ENCODE peak calls at places on chromosomes 1 and 21, in five cellular contexts. D is mammary epithelial cell, J is stomach, N is osteocyte, Q is lung. I is an unnamed sample.

GRCh38 chr1:175481126-175482071 is 262.0 kb downstream of the TNR start:
- DNase-seq in D (peak), J (no peak), N (no peak), Q (no peak), I (no peak)

GRCh38 chr1:67833595-67833926 is 294 bp upstream of the GNG12 start:
- DNase-seq in D (no peak), J (no peak), N (peak), Q (no peak), I (no peak)

GRCh38 chr1:245380790-245381535 is 226.2 kb downstream of the KIF26B start:
- DNase-seq in D (no peak), J (no peak), N (no peak), Q (no peak), I (no peak)

GRCh38 chr1:183696981-183697380 is 43.9 kb upstream of the APOBEC4 start:
- DNase-seq in D (no peak), J (no peak), N (no peak), Q (no peak), I (no peak)

GRCh38 chr1:2921970-2922686 is 99.1 kb upstream of the ACTRT2 start:
- DNase-seq in D (no peak), J (no peak), N (no peak), Q (no peak), I (peak)

GRCh38 chr21:41987310-41987709 is 22.9 kb downstream of the ZBTB21 start:
- DNase-seq in D (no peak), J (no peak), N (no peak), Q (no peak), I (no peak)

GRCh38 chr1:165056914-165057313 is 299.6 kb downstream of the LMX1A start:
- DNase-seq in D (no peak), J (no peak), N (peak), Q (no peak), I (no peak)

GRCh38 chr1:184222561-184223157 is 164.2 kb upstream of the C1orf21 start:
- DNase-seq in D (peak), J (peak), N (no peak), Q (peak), I (peak)

GRCh38 chr1:94602802-94603625 is 61.5 kb upstream of the F3 start:
- DNase-seq in D (no peak), J (no peak), N (no peak), Q (no peak), I (no peak)

GRCh38 chr1:109112652-109113285 is 1.1 kb upstream of the ELAPOR1 start:
- DNase-seq in D (peak), J (peak), N (peak), Q (peak), I (peak)

GRCh38 chr1:15939181-15940109 is 36.5 kb downstream of the ZBTB17 start:
- DNase-seq in D (no peak), J (peak), N (peak), Q (no peak), I (peak)

GRCh38 chr21:17045214-17045835 is 467.5 kb upstream of the CXADR start:
- DNase-seq in D (peak), J (no peak), N (no peak), Q (no peak), I (no peak)

GRCh38 chr1:228990906-228991569 is 255.8 kb downstream of the RHOU start:
- DNase-seq in D (no peak), J (no peak), N (no peak), Q (no peak), I (no peak)

GRCh38 chr1:245025525-245025924 is 129.3 kb upstream of the KIF26B start:
- DNase-seq in D (no peak), J (no peak), N (no peak), Q (no peak), I (no peak)

GRCh38 chr21:42300045-42300583 is 15.1 kb downstream of the TFF3 start:
- DNase-seq in D (no peak), J (no peak), N (no peak), Q (no peak), I (no peak)

GRCh38 chr1:239722080-239722479 is 335.7 kb downstream of the CHRM3 start:
- DNase-seq in D (peak), J (no peak), N (no peak), Q (no peak), I (no peak)

GRCh38 chr1:109892476-109893368 is 17.9 kb upstream of the CSF1 start:
- DNase-seq in D (peak), J (no peak), N (no peak), Q (no peak), I (peak)

GRCh38 chr1:94105957-94106529 is 14.9 kb downstream of the ABCA4 start:
- DNase-seq in D (no peak), J (no peak), N (no peak), Q (no peak), I (no peak)

GRCh38 chr1:43222876-43223275 is 46.9 kb upstream of the TMEM125 start:
- DNase-seq in D (no peak), J (no peak), N (no peak), Q (no peak), I (no peak)

GRCh38 chr1:60564856-60565445 is 491.4 kb upstream of the C1orf87 start:
- DNase-seq in D (no peak), J (no peak), N (no peak), Q (no peak), I (no peak)

GRCh38 chr1:209651148-209651547 is 1.1 kb downstream of the LAMB3 start:
- DNase-seq in D (peak), J (peak), N (no peak), Q (peak), I (no peak)

GRCh38 chr1:27427329-27427728 is 34.9 kb downstream of the GPR3 start:
- DNase-seq in D (no peak), J (no peak), N (no peak), Q (no peak), I (no peak)

DNA sequence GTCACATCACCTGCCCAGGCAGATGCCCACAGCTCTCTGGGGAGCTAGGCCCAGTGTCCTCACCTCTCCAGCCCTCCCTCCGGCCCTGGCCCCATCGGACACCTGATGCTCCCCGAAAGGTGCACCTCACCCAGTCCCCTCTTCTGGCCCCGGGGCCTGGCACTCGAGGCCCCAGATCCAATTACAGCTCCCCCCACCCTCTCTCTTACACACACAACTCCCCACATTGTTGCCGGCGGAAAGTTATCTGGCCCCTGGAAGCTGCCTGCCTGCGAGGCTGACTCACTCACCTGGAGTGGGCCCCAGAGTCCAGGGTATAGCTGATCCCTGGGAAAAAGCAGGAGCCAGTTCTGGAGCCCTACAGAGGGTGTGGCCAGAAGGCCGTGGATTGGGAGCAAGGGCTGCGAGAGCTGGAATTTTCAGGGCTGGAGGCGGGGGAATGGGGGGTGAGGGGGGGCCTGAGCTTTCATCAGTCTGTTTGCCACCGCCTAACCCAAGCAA is 1.1 kb downstream of the FBXO2 start:
- DNase-seq in D (peak), J (peak), N (no peak), Q (no peak), I (peak)
- TF ChIP-seq CTCF in D (no peak), J (no peak), N (no peak), Q (no peak), I (no peak)

GRCh38 chr1:154104433-154105082 is 50.3 kb downstream of the NUP210L start:
- DNase-seq in D (no peak), J (no peak), N (no peak), Q (no peak), I (no peak)
- TF ChIP-seq CTCF in D (peak), J (no peak), N (no peak), Q (no peak), I (no peak)

DNA sequence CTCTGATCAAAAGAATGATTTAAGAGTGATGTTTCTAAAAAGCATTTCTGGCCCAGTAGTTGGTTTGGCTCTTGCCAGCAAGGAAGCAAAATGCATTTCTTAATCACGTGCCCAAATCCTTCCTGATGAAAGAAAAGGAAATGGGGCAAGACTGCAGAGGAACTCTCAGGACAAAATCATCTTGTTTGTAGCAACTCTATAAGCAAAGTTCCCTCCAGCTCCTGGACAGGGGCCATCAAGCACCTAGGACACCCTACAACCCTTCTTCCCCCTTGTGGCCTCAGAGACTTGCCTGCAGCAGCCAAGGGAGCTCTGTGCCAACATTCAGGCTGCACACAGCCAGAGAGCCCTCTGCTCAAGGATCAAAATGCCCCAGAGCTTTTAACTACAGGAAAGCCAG is 105.1 kb downstream of the KIAA0319L start:
- DNase-seq in D (no peak), J (peak), N (no peak), Q (peak), I (peak)
- TF ChIP-seq CTCF in D (no peak), J (no peak), N (no peak), Q (no peak), I (no peak)

GRCh38 chr1:236543065-236543669 is 19.4 kb downstream of the LGALS8 start:
- DNase-seq in D (no peak), J (no peak), N (no peak), Q (no peak), I (no peak)
- TF ChIP-seq CTCF in D (no peak), J (no peak), N (no peak), Q (no peak), I (no peak)

GRCh38 chr1:72557446-72558049 is 275.2 kb upstream of the NEGR1 start:
- DNase-seq in D (peak), J (no peak), N (no peak), Q (no peak), I (no peak)
- TF ChIP-seq CTCF in D (peak), J (no peak), N (peak), Q (no peak), I (no peak)

I was measured in thyroid gland.